ENCODE peak calls at places on chromosome 1, in four cellular contexts. C is Panc1, Y is right lobe of liver, P is lower lobe of right lung. F is an unnamed sample.
A peak's percentile ranks its signal among the peaks of the same experiment; 100 is the strongest.

GRCh38 chr1:189697113-189697512 is 780.6 kb downstream of the BRINP3 start:
- DNase-seq in C (no peak), Y (no peak), P (no peak), F (no peak)

GRCh38 chr1:147762233-147763024 is 2.0 kb upstream of the GJA5 start:
- DNase-seq in C (no peak), Y (no peak), P (no peak), F (no peak)

GRCh38 chr1:183471748-183472487 is 381 bp upstream of the SMG7 start:
- DNase-seq in C (peak; percentile 90), Y (peak; percentile 99), P (peak; percentile 97), F (peak; percentile 94)

GRCh38 chr1:169601096-169601881 is 15.0 kb upstream of the F5 start:
- DNase-seq in C (no peak), Y (no peak), P (no peak), F (no peak)

GRCh38 chr1:96741335-96741734 is 19.8 kb downstream of the PTBP2 start:
- DNase-seq in C (no peak), Y (no peak), P (no peak), F (no peak)

GRCh38 chr1:85137660-85138059 is 63.2 kb downstream of the SYDE2 start:
- DNase-seq in C (no peak), Y (peak; percentile 95), P (peak; percentile 82), F (no peak)

GRCh38 chr1:24266398-24266941 is 52.7 kb upstream of the GRHL3 start:
- DNase-seq in C (peak; percentile 30), Y (no peak), P (no peak), F (no peak)

GRCh38 chr1:56525463-56526155 is 53.8 kb downstream of the PLPP3 start:
- DNase-seq in C (no peak), Y (no peak), P (peak; percentile 71), F (peak; percentile 21)

GRCh38 chr1:31387612-31388011 is 14.7 kb upstream of the FABP3 start:
- DNase-seq in C (no peak), Y (no peak), P (no peak), F (no peak)

GRCh38 chr1:19828546-19828945 is 13.5 kb upstream of the RNF186 start:
- DNase-seq in C (no peak), Y (no peak), P (no peak), F (no peak)

GRCh38 chr1:26336477-26337205 is 17.3 kb downstream of the CRYBG2 start:
- DNase-seq in C (no peak), Y (peak; percentile 90), P (peak; percentile 93), F (peak; percentile 63)

GRCh38 chr1:34746785-34747637 is 7.8 kb upstream of the GJB5 start:
- DNase-seq in C (no peak), Y (no peak), P (no peak), F (no peak)

GRCh38 chr1:211589782-211590721 is 11.1 kb upstream of the SLC30A1 start:
- DNase-seq in C (no peak), Y (peak; percentile 60), P (peak; percentile 90), F (peak; percentile 96)

GRCh38 chr1:182227864-182228547 is 163.6 kb downstream of the GLUL start:
- DNase-seq in C (no peak), Y (no peak), P (no peak), F (no peak)

GRCh38 chr1:203551550-203551949 is 57.6 kb downstream of the OPTC start:
- DNase-seq in C (no peak), Y (no peak), P (no peak), F (no peak)
- H3K27ac ChIP-seq in C (no peak overlapping the region), Y (no peak overlapping the region), P (no peak overlapping the region), F (no peak overlapping the region)

GRCh38 chr1:110383311-110383990 is 7.4 kb downstream of the SLC16A4 start:
- DNase-seq in C (no peak), Y (no peak), P (no peak), F (no peak)
- H3K27ac ChIP-seq in C (no peak overlapping the region), Y (no peak overlapping the region), P (peak overlapping the region; percentile 60), F (peak overlapping the region; percentile 89)

GRCh38 chr1:28195780-28196179 is 19.3 kb upstream of the PTAFR start:
- DNase-seq in C (no peak), Y (peak; percentile 50), P (no peak), F (no peak)
- H3K27ac ChIP-seq in C (no peak overlapping the region), Y (no peak overlapping the region), P (no peak overlapping the region), F (no peak overlapping the region)

GRCh38 chr1:234521802-234522185 is 42.8 kb upstream of the TARBP1 start:
- DNase-seq in C (no peak), Y (no peak), P (no peak), F (no peak)
- H3K27ac ChIP-seq in C (peak overlapping the region; percentile 14), Y (peak overlapping the region; percentile 99), P (peak overlapping the region; percentile 88), F (peak overlapping the region; percentile 95)

GRCh38 chr1:94182191-94182590 is 55.2 kb downstream of the ARHGAP29 start:
- DNase-seq in C (no peak), Y (no peak), P (no peak), F (no peak)

GRCh38 chr1:94180650-94181049 is 56.7 kb downstream of the ARHGAP29 start:
- DNase-seq in C (no peak), Y (no peak), P (no peak), F (no peak)

GRCh38 chr1:94183197-94183815 is 54.1 kb downstream of the ARHGAP29 start:
- DNase-seq in C (no peak), Y (no peak), P (no peak), F (no peak)

GRCh38 chr1:94178896-94179295 is 57.9 kb upstream of the ABCA4 start:
- DNase-seq in C (no peak), Y (no peak), P (no peak), F (no peak)
- H3K27ac ChIP-seq in C (peak overlapping the region; percentile 63), Y (no peak overlapping the region), P (no peak overlapping the region), F (no peak overlapping the region)